ENCODE peak calls at places on chromosome 20, in ten cellular contexts. One of them, this sample, is unnamed.
A peak's percentile ranks its signal among the peaks of the same experiment; 100 is the strongest.

GRCh38 chr20:7728373-7728772 is 211.9 kb downstream of the HAO1 start:
- DNase-seq in left ventricle myocardium inferior: no peak
- DNase-seq in adrenal gland: no peak
- DNase-seq in breast epithelium: no peak
- DNase-seq in GM12878: no peak
- DNase-seq in hepatocyte: no peak
- DNase-seq in transverse colon: no peak
- DNase-seq in thoracic aorta: no peak
- DNase-seq in DND-41: no peak
- DNase-seq in gastrocnemius medialis: no peak
- DNase-seq in this sample: no peak

GRCh38 chr20:60138263-60139127 is 180.3 kb downstream of the CDH26 start:
- DNase-seq in DND-41: no peak
- DNase-seq in hepatocyte: no peak
- DNase-seq in GM12878: no peak
- DNase-seq in adrenal gland: peak; percentile 35
- DNase-seq in left ventricle myocardium inferior: peak; percentile 59
- DNase-seq in transverse colon: peak; percentile 48
- DNase-seq in breast epithelium: no peak
- DNase-seq in thoracic aorta: no peak
- DNase-seq in gastrocnemius medialis: no peak
- DNase-seq in this sample: peak; percentile 55

GRCh38 chr20:57627339-57627738 is 7.1 kb upstream of the ZBP1 start:
- DNase-seq in adrenal gland: no peak
- DNase-seq in thoracic aorta: no peak
- DNase-seq in left ventricle myocardium inferior: no peak
- DNase-seq in DND-41: no peak
- DNase-seq in transverse colon: no peak
- DNase-seq in breast epithelium: no peak
- DNase-seq in gastrocnemius medialis: no peak
- DNase-seq in GM12878: no peak
- DNase-seq in hepatocyte: no peak
- DNase-seq in this sample: no peak

GRCh38 chr20:36855241-36855657 is 20.7 kb upstream of the TLDC2 start:
- DNase-seq in adrenal gland: peak; percentile 56
- DNase-seq in GM12878: no peak
- DNase-seq in gastrocnemius medialis: no peak
- DNase-seq in DND-41: no peak
- DNase-seq in breast epithelium: no peak
- DNase-seq in hepatocyte: no peak
- DNase-seq in transverse colon: no peak
- DNase-seq in left ventricle myocardium inferior: no peak
- DNase-seq in thoracic aorta: no peak
- DNase-seq in this sample: no peak

GRCh38 chr20:5056801-5057599 is 55.7 kb upstream of the SLC23A2 start:
- DNase-seq in hepatocyte: no peak
- DNase-seq in left ventricle myocardium inferior: peak; percentile 39
- DNase-seq in DND-41: peak; percentile 87
- DNase-seq in thoracic aorta: no peak
- DNase-seq in GM12878: peak; percentile 38
- DNase-seq in breast epithelium: no peak
- DNase-seq in gastrocnemius medialis: peak; percentile 19
- DNase-seq in adrenal gland: peak; percentile 40
- DNase-seq in transverse colon: peak; percentile 55
- DNase-seq in this sample: peak; percentile 23

GRCh38 chr20:53409177-53409576 is 184.5 kb downstream of the ZNF217 start:
- DNase-seq in transverse colon: no peak
- DNase-seq in hepatocyte: no peak
- DNase-seq in adrenal gland: no peak
- DNase-seq in left ventricle myocardium inferior: no peak
- DNase-seq in thoracic aorta: no peak
- DNase-seq in breast epithelium: no peak
- DNase-seq in gastrocnemius medialis: no peak
- DNase-seq in GM12878: no peak
- DNase-seq in DND-41: no peak
- DNase-seq in this sample: no peak

GRCh38 chr20:44849712-44850111 is 35.8 kb upstream of the YWHAB start:
- DNase-seq in left ventricle myocardium inferior: no peak
- DNase-seq in GM12878: no peak
- DNase-seq in thoracic aorta: no peak
- DNase-seq in hepatocyte: no peak
- DNase-seq in DND-41: no peak
- DNase-seq in transverse colon: no peak
- DNase-seq in adrenal gland: no peak
- DNase-seq in breast epithelium: no peak
- DNase-seq in gastrocnemius medialis: no peak
- DNase-seq in this sample: no peak

GRCh38 chr20:6588296-6588695 is 179.2 kb upstream of the BMP2 start:
- DNase-seq in transverse colon: peak; percentile 18
- DNase-seq in adrenal gland: no peak
- DNase-seq in DND-41: no peak
- DNase-seq in breast epithelium: no peak
- DNase-seq in GM12878: no peak
- DNase-seq in thoracic aorta: no peak
- DNase-seq in left ventricle myocardium inferior: no peak
- DNase-seq in hepatocyte: no peak
- DNase-seq in gastrocnemius medialis: no peak
- DNase-seq in this sample: peak; percentile 7

GRCh38 chr20:44856847-44857448 is 28.6 kb upstream of the YWHAB start:
- DNase-seq in hepatocyte: no peak
- DNase-seq in GM12878: no peak
- DNase-seq in transverse colon: no peak
- DNase-seq in adrenal gland: no peak
- DNase-seq in DND-41: peak; percentile 38
- DNase-seq in breast epithelium: no peak
- DNase-seq in gastrocnemius medialis: no peak
- DNase-seq in left ventricle myocardium inferior: no peak
- DNase-seq in thoracic aorta: no peak
- DNase-seq in this sample: no peak

GRCh38 chr20:11919046-11919445 is 1.4 kb downstream of the BTBD3 start:
- DNase-seq in breast epithelium: no peak
- DNase-seq in left ventricle myocardium inferior: peak; percentile 38
- DNase-seq in hepatocyte: peak; percentile 26
- DNase-seq in transverse colon: no peak
- DNase-seq in adrenal gland: no peak
- DNase-seq in DND-41: no peak
- DNase-seq in thoracic aorta: no peak
- DNase-seq in gastrocnemius medialis: no peak
- DNase-seq in GM12878: no peak
- DNase-seq in this sample: peak; percentile 67
- H3K27ac ChIP-seq in breast epithelium: peak overlapping the region; percentile 6
- H3K27ac ChIP-seq in left ventricle myocardium inferior: peak overlapping the region; percentile 79
- H3K27ac ChIP-seq in hepatocyte: peak overlapping the region; percentile 75
- H3K27ac ChIP-seq in transverse colon: peak overlapping the region; percentile 64
- H3K27ac ChIP-seq in adrenal gland: no peak overlapping the region
- H3K27ac ChIP-seq in DND-41: no peak overlapping the region
- H3K27ac ChIP-seq in thoracic aorta: no peak overlapping the region
- H3K27ac ChIP-seq in gastrocnemius medialis: no peak overlapping the region
- H3K27ac ChIP-seq in GM12878: no peak overlapping the region
- H3K27ac ChIP-seq in this sample: peak overlapping the region; percentile 78

DNA sequence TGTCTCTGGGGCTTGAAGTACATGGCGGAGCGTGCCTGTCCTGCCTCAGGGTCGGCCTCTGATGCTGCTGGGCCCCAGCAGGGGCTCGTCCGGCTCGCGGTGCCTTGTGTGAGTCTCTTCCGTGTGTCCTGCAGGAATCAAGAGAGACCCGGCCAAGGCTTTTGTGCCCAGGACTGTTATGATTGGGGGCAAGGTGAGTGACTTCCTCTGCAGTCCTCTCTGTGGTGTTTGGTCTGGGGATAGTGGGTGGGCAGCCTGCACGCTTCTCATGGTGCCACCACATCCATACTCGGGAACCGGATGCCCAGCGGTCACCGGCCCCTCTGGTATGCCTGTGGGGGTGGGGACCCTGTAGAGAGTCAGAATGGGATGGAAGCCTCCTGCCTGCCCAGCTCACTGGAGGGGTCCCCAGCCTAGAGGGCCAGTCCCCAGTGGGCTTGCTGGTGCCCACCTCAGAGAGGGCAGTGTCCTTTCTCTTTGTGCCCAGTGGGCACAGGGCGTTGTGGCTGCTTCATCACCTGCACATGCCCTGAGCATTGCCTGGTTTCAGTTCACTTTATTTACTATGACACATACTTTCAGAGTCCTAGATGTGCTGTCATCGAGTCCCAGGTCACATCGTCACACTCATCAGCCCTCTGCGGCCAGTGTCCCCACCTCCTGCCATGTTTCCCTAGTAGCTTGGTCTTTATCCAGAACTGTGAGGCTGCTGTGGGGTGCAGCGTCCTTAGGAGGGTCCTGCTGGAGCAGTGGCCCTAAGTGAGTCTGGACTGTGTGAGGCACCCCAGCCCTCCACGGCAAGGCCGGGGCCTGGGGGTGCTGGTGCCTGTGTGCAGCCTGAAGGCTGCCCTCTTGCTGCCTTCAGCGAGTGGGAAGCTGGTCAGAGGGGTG is 40.7 kb downstream of the PYGB start:
- DNase-seq in transverse colon: peak; percentile 55
- DNase-seq in breast epithelium: no peak
- DNase-seq in gastrocnemius medialis: peak; percentile 1
- DNase-seq in left ventricle myocardium inferior: peak; percentile 13
- DNase-seq in adrenal gland: no peak
- DNase-seq in thoracic aorta: no peak
- DNase-seq in GM12878: peak; percentile 51
- DNase-seq in hepatocyte: no peak
- DNase-seq in DND-41: no peak
- DNase-seq in this sample: no peak
- H3K36me3 ChIP-seq in transverse colon: peaks cover 62% of the 10 kb centered on the region
- H3K36me3 ChIP-seq in breast epithelium: peaks cover 10% of the 10 kb centered on the region
- H3K36me3 ChIP-seq in gastrocnemius medialis: peaks cover 47% of the 10 kb centered on the region
- H3K36me3 ChIP-seq in left ventricle myocardium inferior: peaks cover 92% of the 10 kb centered on the region
- H3K36me3 ChIP-seq in adrenal gland: peaks cover 66% of the 10 kb centered on the region
- H3K36me3 ChIP-seq in thoracic aorta: peaks cover 72% of the 10 kb centered on the region
- H3K36me3 ChIP-seq in GM12878: peaks cover 28% of the 10 kb centered on the region
- H3K36me3 ChIP-seq in hepatocyte: no peaks in the 10 kb centered on the region
- H3K36me3 ChIP-seq in DND-41: peaks cover 86% of the 10 kb centered on the region
- H3K36me3 ChIP-seq in this sample: no peaks in the 10 kb centered on the region

GRCh38 chr20:39398656-39399055 is 436.5 kb downstream of the DHX35 start:
- DNase-seq in DND-41: no peak
- DNase-seq in GM12878: no peak
- DNase-seq in gastrocnemius medialis: no peak
- DNase-seq in hepatocyte: no peak
- DNase-seq in thoracic aorta: no peak
- DNase-seq in adrenal gland: no peak
- DNase-seq in breast epithelium: no peak
- DNase-seq in transverse colon: no peak
- DNase-seq in left ventricle myocardium inferior: no peak
- DNase-seq in this sample: no peak

GRCh38 chr20:39390186-39390585 is 428.0 kb downstream of the DHX35 start:
- DNase-seq in GM12878: no peak
- DNase-seq in adrenal gland: no peak
- DNase-seq in hepatocyte: no peak
- DNase-seq in thoracic aorta: no peak
- DNase-seq in gastrocnemius medialis: no peak
- DNase-seq in DND-41: peak; percentile 9
- DNase-seq in left ventricle myocardium inferior: no peak
- DNase-seq in transverse colon: no peak
- DNase-seq in breast epithelium: no peak
- DNase-seq in this sample: no peak

GRCh38 chr20:39395478-39396291 is 433.5 kb downstream of the DHX35 start:
- DNase-seq in gastrocnemius medialis: no peak
- DNase-seq in GM12878: no peak
- DNase-seq in hepatocyte: no peak
- DNase-seq in left ventricle myocardium inferior: no peak
- DNase-seq in transverse colon: no peak
- DNase-seq in adrenal gland: no peak
- DNase-seq in breast epithelium: no peak
- DNase-seq in DND-41: no peak
- DNase-seq in thoracic aorta: no peak
- DNase-seq in this sample: no peak

GRCh38 chr20:39397646-39398045 is 435.5 kb downstream of the DHX35 start:
- DNase-seq in gastrocnemius medialis: no peak
- DNase-seq in DND-41: no peak
- DNase-seq in transverse colon: no peak
- DNase-seq in thoracic aorta: no peak
- DNase-seq in left ventricle myocardium inferior: no peak
- DNase-seq in GM12878: no peak
- DNase-seq in adrenal gland: no peak
- DNase-seq in breast epithelium: no peak
- DNase-seq in hepatocyte: no peak
- DNase-seq in this sample: no peak

GRCh38 chr20:39394461-39394860 is 432.3 kb downstream of the DHX35 start:
- DNase-seq in gastrocnemius medialis: no peak
- DNase-seq in GM12878: no peak
- DNase-seq in DND-41: no peak
- DNase-seq in left ventricle myocardium inferior: no peak
- DNase-seq in transverse colon: no peak
- DNase-seq in breast epithelium: no peak
- DNase-seq in adrenal gland: no peak
- DNase-seq in thoracic aorta: no peak
- DNase-seq in hepatocyte: no peak
- DNase-seq in this sample: no peak
- TF ChIP-seq CTCF in gastrocnemius medialis: no peak
- TF ChIP-seq CTCF in GM12878: no peak
- TF ChIP-seq CTCF in DND-41: no peak
- TF ChIP-seq CTCF in left ventricle myocardium inferior: no peak
- TF ChIP-seq CTCF in transverse colon: no peak
- TF ChIP-seq CTCF in breast epithelium: no peak
- TF ChIP-seq CTCF in adrenal gland: no peak
- TF ChIP-seq CTCF in thoracic aorta: no peak
- TF ChIP-seq CTCF in hepatocyte: no peak
- TF ChIP-seq CTCF in this sample: no peak

GRCh38 chr20:32333181-32333987 is 24.7 kb upstream of the ASXL1 start:
- DNase-seq in transverse colon: peak; percentile 18
- DNase-seq in GM12878: peak; percentile 81
- DNase-seq in adrenal gland: no peak
- DNase-seq in DND-41: no peak
- DNase-seq in left ventricle myocardium inferior: no peak
- DNase-seq in hepatocyte: no peak
- DNase-seq in gastrocnemius medialis: no peak
- DNase-seq in breast epithelium: no peak
- DNase-seq in thoracic aorta: no peak
- DNase-seq in this sample: no peak

GRCh38 chr20:32333988-32334885 is 23.9 kb upstream of the ASXL1 start:
- DNase-seq in thoracic aorta: no peak
- DNase-seq in DND-41: no peak
- DNase-seq in left ventricle myocardium inferior: peak; percentile 66
- DNase-seq in gastrocnemius medialis: no peak
- DNase-seq in transverse colon: peak; percentile 80
- DNase-seq in adrenal gland: no peak
- DNase-seq in hepatocyte: no peak
- DNase-seq in GM12878: no peak
- DNase-seq in breast epithelium: no peak
- DNase-seq in this sample: peak; percentile 86

GRCh38 chr20:32329817-32330554 is 28.1 kb upstream of the ASXL1 start:
- DNase-seq in adrenal gland: no peak
- DNase-seq in left ventricle myocardium inferior: no peak
- DNase-seq in gastrocnemius medialis: no peak
- DNase-seq in DND-41: no peak
- DNase-seq in thoracic aorta: no peak
- DNase-seq in transverse colon: no peak
- DNase-seq in breast epithelium: no peak
- DNase-seq in hepatocyte: no peak
- DNase-seq in GM12878: no peak
- DNase-seq in this sample: no peak

GRCh38 chr20:32330555-32330897 is 27.6 kb upstream of the ASXL1 start:
- DNase-seq in breast epithelium: no peak
- DNase-seq in gastrocnemius medialis: no peak
- DNase-seq in left ventricle myocardium inferior: no peak
- DNase-seq in GM12878: no peak
- DNase-seq in hepatocyte: no peak
- DNase-seq in thoracic aorta: no peak
- DNase-seq in transverse colon: no peak
- DNase-seq in DND-41: no peak
- DNase-seq in adrenal gland: no peak
- DNase-seq in this sample: no peak

GRCh38 chr20:32332614-32333013 is 25.5 kb upstream of the ASXL1 start:
- DNase-seq in gastrocnemius medialis: no peak
- DNase-seq in thoracic aorta: no peak
- DNase-seq in transverse colon: peak; percentile 20
- DNase-seq in left ventricle myocardium inferior: no peak
- DNase-seq in breast epithelium: no peak
- DNase-seq in adrenal gland: peak; percentile 35
- DNase-seq in DND-41: no peak
- DNase-seq in GM12878: no peak
- DNase-seq in hepatocyte: no peak
- DNase-seq in this sample: no peak
- H3K27ac ChIP-seq in gastrocnemius medialis: no peak overlapping the region
- H3K27ac ChIP-seq in thoracic aorta: no peak overlapping the region
- H3K27ac ChIP-seq in transverse colon: no peak overlapping the region
- H3K27ac ChIP-seq in left ventricle myocardium inferior: peak overlapping the region; percentile 83
- H3K27ac ChIP-seq in breast epithelium: no peak overlapping the region
- H3K27ac ChIP-seq in adrenal gland: no peak overlapping the region
- H3K27ac ChIP-seq in DND-41: no peak overlapping the region
- H3K27ac ChIP-seq in GM12878: peak overlapping the region; percentile 90
- H3K27ac ChIP-seq in hepatocyte: peak overlapping the region; percentile 32
- H3K27ac ChIP-seq in this sample: peak overlapping the region; percentile 70